ENCODE peak calls at places on chromosome 5, in nine cellular contexts. E is HTR-8/SVneo; Y is K562; I is RPMI7951; Q is CD8-positive, alpha-beta T cell; L is body of pancreas; V is tibial artery; X is cardiac fibroblast; W is naive thymus-derived CD8-positive, alpha-beta T cell. F is an unnamed sample.

GRCh38 chr5:22855824-22856223 is 2.7 kb upstream of the CDH12 start:
- DNase-seq in V (no peak), X (no peak), I (no peak), W (no peak), Q (no peak), Y (no peak), E (no peak), L (no peak), F (no peak)

GRCh38 chr5:10133830-10134229 is 115.9 kb downstream of the ATPSCKMT start:
- DNase-seq in I (peak), W (no peak), Q (no peak), X (no peak), Y (no peak), L (no peak), E (no peak), V (no peak), F (no peak)

GRCh38 chr5:168334161-168335094 is 43.0 kb downstream of the WWC1 start:
- DNase-seq in Q (no peak), L (no peak), E (peak), W (no peak), X (peak), I (no peak), V (no peak), Y (no peak), F (no peak)

GRCh38 chr5:28961806-28962205 is 1923.4 kb upstream of the CDH9 start:
- DNase-seq in X (no peak), L (no peak), V (no peak), Y (no peak), W (no peak), I (no peak), E (peak), Q (no peak), F (no peak)

GRCh38 chr5:150600951-150601773 is 39.3 kb upstream of the SYNPO start:
- DNase-seq in X (no peak), E (no peak), I (peak), V (no peak), Q (no peak), W (no peak), L (no peak), Y (no peak), F (no peak)

GRCh38 chr5:167661605-167662004 is 629.8 kb upstream of the WWC1 start:
- DNase-seq in Q (no peak), X (no peak), Y (no peak), E (no peak), W (no peak), I (no peak), V (no peak), L (no peak), F (no peak)

GRCh38 chr5:179768326-179769085 is 25.3 kb upstream of the LTC4S start:
- DNase-seq in E (no peak), X (no peak), W (no peak), V (no peak), L (no peak), Y (no peak), I (no peak), Q (no peak), F (no peak)

GRCh38 chr5:138448481-138449398 is 9.9 kb downstream of the REEP2 start:
- DNase-seq in I (peak), W (no peak), Y (no peak), X (peak), E (no peak), Q (no peak), V (no peak), L (no peak), F (no peak)

GRCh38 chr5:36691993-36692392 is 85.6 kb downstream of the SLC1A3 start:
- DNase-seq in L (no peak), E (no peak), X (peak), Q (no peak), I (peak), Y (no peak), W (no peak), V (no peak), F (no peak)

GRCh38 chr5:178388381-178389030 is 155.9 kb upstream of the PHYKPL start:
- DNase-seq in L (no peak), V (no peak), E (peak), Q (no peak), W (peak), Y (no peak), I (peak), X (peak), F (peak)

GRCh38 chr5:149371296-149371962 is 7.7 kb downstream of the IL17B start:
- DNase-seq in W (peak), I (peak), Q (peak), X (peak), E (peak), L (peak), V (no peak), Y (peak), F (no peak)

GRCh38 chr5:91151947-91152346 is 231.2 kb downstream of the ARRDC3 start:
- DNase-seq in Y (no peak), L (peak), I (peak), W (no peak), E (peak), X (peak), V (peak), Q (no peak), F (no peak)

GRCh38 chr5:152349683-152350526 is 55.2 kb downstream of the NMUR2 start:
- DNase-seq in X (peak), E (peak), I (peak), Q (no peak), Y (peak), W (no peak), L (peak), V (no peak), F (no peak)

GRCh38 chr5:139043127-139043905 is 154.9 kb downstream of the SIL1 start:
- DNase-seq in Q (no peak), V (no peak), E (no peak), I (peak), Y (no peak), X (no peak), W (no peak), L (no peak), F (no peak)

GRCh38 chr5:1551426-1551825 is 27.7 kb upstream of the LPCAT1 start:
- DNase-seq in Y (no peak), W (no peak), I (no peak), E (no peak), Q (no peak), V (no peak), L (no peak), X (no peak), F (peak)